ENCODE peak calls at places on chromosomes 5 and 9, in five cellular contexts. One of them, this sample, is unnamed.

GRCh38 chr5:103371046-103371603 is 112.6 kb downstream of the MACIR start:
- DNase-seq in HT1080: no peak
- DNase-seq in HFFc6: no peak
- DNase-seq in IMR-90: peak; percentile 33
- DNase-seq in smooth muscle cell of the brain vasculature: no peak
- DNase-seq in this sample: no peak

GRCh38 chr5:176692326-176692725 is 45.0 kb downstream of the TSPAN17 start:
- DNase-seq in HFFc6: no peak
- DNase-seq in IMR-90: no peak
- DNase-seq in HT1080: no peak
- DNase-seq in smooth muscle cell of the brain vasculature: no peak
- DNase-seq in this sample: no peak

GRCh38 chr5:25327173-25327572 is 682.4 kb upstream of the CDH10 start:
- DNase-seq in IMR-90: no peak
- DNase-seq in smooth muscle cell of the brain vasculature: no peak
- DNase-seq in HT1080: no peak
- DNase-seq in HFFc6: no peak
- DNase-seq in this sample: no peak

GRCh38 chr5:115962565-115963402 is 509 bp downstream of the LVRN start:
- DNase-seq in IMR-90: no peak
- DNase-seq in smooth muscle cell of the brain vasculature: no peak
- DNase-seq in HFFc6: no peak
- DNase-seq in HT1080: no peak
- DNase-seq in this sample: peak; percentile 52

GRCh38 chr5:16225927-16226326 is 46.3 kb upstream of the MARCHF11 start:
- DNase-seq in HFFc6: no peak
- DNase-seq in smooth muscle cell of the brain vasculature: no peak
- DNase-seq in IMR-90: no peak
- DNase-seq in HT1080: no peak
- DNase-seq in this sample: no peak

GRCh38 chr9:137077758-137078693 is 709 bp downstream of the UAP1L1 start:
- DNase-seq in smooth muscle cell of the brain vasculature: no peak
- DNase-seq in IMR-90: no peak
- DNase-seq in HFFc6: no peak
- DNase-seq in HT1080: no peak
- DNase-seq in this sample: peak; percentile 46

GRCh38 chr9:112041536-112042243 is 133.4 kb downstream of the SUSD1 start:
- DNase-seq in HFFc6: peak; percentile 100
- DNase-seq in smooth muscle cell of the brain vasculature: peak; percentile 79
- DNase-seq in HT1080: peak; percentile 100
- DNase-seq in IMR-90: peak; percentile 100
- DNase-seq in this sample: peak; percentile 100

GRCh38 chr5:64273276-64273675 is 107.6 kb downstream of the RNF180 start:
- DNase-seq in smooth muscle cell of the brain vasculature: no peak
- DNase-seq in HT1080: no peak
- DNase-seq in IMR-90: peak; percentile 0
- DNase-seq in HFFc6: no peak
- DNase-seq in this sample: no peak

This sample was measured in foreskin fibroblast.